ENCODE peak calls at places on chromosomes 6 and 20, in six cellular contexts. Y is cardiac muscle cell; D is HEK293T; K is endothelial cell; P is CD4-positive, CD25-positive, alpha-beta regulatory T cell; E is ELR. I is an unnamed sample.

GRCh38 chr20:37298190-37298939 is 8.9 kb downstream of the MANBAL start:
- DNase-seq in Y (peak), D (no peak), K (no peak), P (no peak), E (peak), I (no peak)

GRCh38 chr6:2162089-2162465 is 83.3 kb downstream of the GMDS start:
- DNase-seq in Y (no peak), D (no peak), K (no peak), P (no peak), E (no peak), I (no peak)

GRCh38 chr6:144931172-144932035 is 646.3 kb downstream of the UTRN start:
- DNase-seq in Y (peak), D (peak), K (peak), P (peak), E (peak), I (peak)

GRCh38 chr20:50415031-50415515 is 95.1 kb upstream of the PTPN1 start:
- DNase-seq in Y (no peak), D (no peak), K (no peak), P (no peak), E (no peak), I (no peak)

GRCh38 chr20:58065508-58066361 is 162.7 kb downstream of the ANKRD60 start:
- DNase-seq in Y (no peak), D (no peak), K (no peak), P (no peak), E (no peak), I (no peak)

GRCh38 chr6:56026461-56027180 is 151.2 kb upstream of the BMP5 start:
- DNase-seq in Y (no peak), D (no peak), K (no peak), P (no peak), E (peak), I (no peak)

GRCh38 chr6:29967379-29968010 is 25.2 kb downstream of the HLA-A start:
- DNase-seq in Y (peak), D (no peak), K (no peak), P (peak), E (peak), I (no peak)

GRCh38 chr20:54843891-54844290 is 368.5 kb downstream of the DOK5 start:
- DNase-seq in Y (no peak), D (no peak), K (no peak), P (no peak), E (no peak), I (no peak)

GRCh38 chr6:2766767-2767314 is 1.6 kb downstream of the WRNIP1 start:
- DNase-seq in Y (no peak), D (no peak), K (no peak), P (no peak), E (peak), I (no peak)

GRCh38 chr6:9204171-9204570 is 768.8 kb upstream of the SLC35B3 start:
- DNase-seq in Y (peak), D (no peak), K (no peak), P (no peak), E (peak), I (no peak)

GRCh38 chr6:46648869-46649488 is 3.6 kb downstream of the CYP39A1 start:
- DNase-seq in Y (no peak), D (no peak), K (no peak), P (no peak), E (peak), I (no peak)

GRCh38 chr20:44195613-44196012 is 8.6 kb upstream of the JPH2 start:
- DNase-seq in Y (no peak), D (no peak), K (no peak), P (no peak), E (no peak), I (no peak)

GRCh38 chr6:42402184-42402583 is 49.5 kb downstream of the TRERF1 start:
- DNase-seq in Y (peak), D (no peak), K (no peak), P (peak), E (peak), I (no peak)

GRCh38 chr6:26065952-26066380 is 21.3 kb upstream of the HFE start:
- DNase-seq in Y (peak), D (peak), K (peak), P (peak), E (peak), I (peak)

GRCh38 chr6:81770395-81770794 is 17.9 kb upstream of the TENT5A start:
- DNase-seq in Y (no peak), D (no peak), K (no peak), P (no peak), E (no peak), I (no peak)

GRCh38 chr6:96234476-96234875 is 218.7 kb downstream of the FUT9 start:
- DNase-seq in Y (no peak), D (no peak), K (no peak), P (no peak), E (no peak), I (no peak)